ENCODE peak calls at places on chromosome 2, in five cellular contexts. A is COR-L47; N is effector memory CD8-positive, alpha-beta T cell; V is hepatic stellate cell; C is EL. M is an unnamed sample.
A peak's percentile ranks its signal among the peaks of the same experiment; 100 is the strongest.

GRCh38 chr2:47265751-47266231 is 110.7 kb upstream of the STPG4 start:
- DNase-seq in C (no peak), V (no peak), A (peak; percentile 40), N (no peak), M (no peak)

GRCh38 chr2:236369606-236370005 is 105.4 kb upstream of the ASB18 start:
- DNase-seq in C (no peak), V (no peak), N (no peak), A (no peak), M (no peak)

GRCh38 chr2:141317986-141318385 is 812.8 kb downstream of the LRP1B start:
- DNase-seq in V (no peak), C (no peak), N (no peak), A (no peak), M (no peak)

GRCh38 chr2:118848381-118849225 is 1.2 kb upstream of the EN1 start:
- DNase-seq in A (no peak), C (no peak), V (no peak), N (no peak), M (peak; percentile 26)

GRCh38 chr2:188979730-188980123 is 5.6 kb downstream of the COL3A1 start:
- DNase-seq in V (no peak), A (no peak), C (no peak), N (no peak), M (no peak)

GRCh38 chr2:1495676-1496393 is 82.6 kb downstream of the TPO start:
- DNase-seq in N (no peak), V (no peak), A (no peak), C (no peak), M (peak; percentile 25)

GRCh38 chr2:165889761-165890242 is 63.8 kb downstream of the TTC21B start:
- DNase-seq in N (no peak), V (no peak), C (no peak), A (no peak), M (no peak)

GRCh38 chr2:85705680-85706039 is 11.5 kb downstream of the GNLY start:
- DNase-seq in N (no peak), A (no peak), V (peak; percentile 78), C (peak; percentile 89), M (no peak)

GRCh38 chr2:68739261-68740183 is 4.9 kb downstream of the ARHGAP25 start:
- DNase-seq in A (no peak), V (no peak), N (no peak), C (no peak), M (no peak)

GRCh38 chr2:150110548-150110947 is 376.9 kb downstream of the RND3 start:
- DNase-seq in A (no peak), N (no peak), V (no peak), C (peak; percentile 42), M (no peak)

GRCh38 chr2:130327703-130328527 is 14.8 kb upstream of the IMP4 start:
- DNase-seq in C (peak; percentile 73), A (no peak), N (no peak), V (no peak), M (no peak)

GRCh38 chr2:240374085-240374907 is 61.2 kb upstream of the GPC1 start:
- DNase-seq in C (peak; percentile 97), V (peak; percentile 99), N (no peak), A (no peak), M (no peak)

GRCh38 chr2:16622399-16622968 is 43.1 kb downstream of the CYRIA start:
- DNase-seq in A (no peak), C (no peak), V (no peak), N (no peak), M (no peak)

GRCh38 chr2:43790118-43790517 is 16.3 kb downstream of the DYNC2LI1 start:
- DNase-seq in A (no peak), C (no peak), N (no peak), V (peak; percentile 5), M (no peak)

GRCh38 chr2:151302879-151303278 is 13.4 kb upstream of the NMI start:
- DNase-seq in A (no peak), V (peak; percentile 74), C (peak; percentile 50), N (no peak), M (no peak)

GRCh38 chr2:70851704-70852103 is 16.1 kb upstream of the CD207 start:
- DNase-seq in C (no peak), V (no peak), A (no peak), N (no peak), M (no peak)

GRCh38 chr2:203195331-203195730 is 43.5 kb upstream of the CYP20A1 start:
- DNase-seq in V (no peak), N (no peak), A (no peak), C (no peak), M (no peak)

GRCh38 chr2:174613545-174613944 is 15.9 kb upstream of the WIPF1 start:
- DNase-seq in A (no peak), V (no peak), N (no peak), C (no peak), M (no peak)

GRCh38 chr2:189104926-189105325 is 74.6 kb downstream of the COL5A2 start:
- DNase-seq in N (no peak), V (no peak), A (no peak), C (peak; percentile 55), M (no peak)

GRCh38 chr2:196558506-196558905 is 81.0 kb upstream of the CCDC150 start:
- DNase-seq in N (no peak), C (no peak), V (no peak), A (no peak), M (no peak)

GRCh38 chr2:191012845-191013616 is 940 bp downstream of the STAT1 start:
- DNase-seq in V (peak; percentile 13), C (no peak), N (no peak), A (no peak), M (no peak)

GRCh38 chr2:64652231-64653173 is 1.2 kb downstream of the SERTAD2 start:
- DNase-seq in N (no peak), C (peak; percentile 48), V (peak; percentile 47), A (no peak), M (peak; percentile 71)

GRCh38 chr2:9971105-9971818 is 19.8 kb downstream of the GRHL1 start:
- DNase-seq in N (no peak), A (no peak), V (no peak), C (peak; percentile 26), M (no peak)

GRCh38 chr2:168454737-168455691 is 1.1 kb upstream of the CERS6 start:
- DNase-seq in C (no peak), V (no peak), A (no peak), N (no peak), M (no peak)

GRCh38 chr2:217751192-217751591 is 251.6 kb downstream of the TNS1 start:
- DNase-seq in A (no peak), N (no peak), C (no peak), V (no peak), M (no peak)